ENCODE peak calls at places on chromosomes 3 and 15, in nine cellular contexts. K, U, T, Y, E, L, V, B and W are unnamed samples.

GRCh38 chr3:74559301-74559700 is 55.2 kb downstream of the CNTN3 start:
- DNase-seq in K (no peak), U (no peak), T (no peak), Y (no peak), E (no peak), L (no peak), V (no peak), B (no peak), W (no peak)

GRCh38 chr15:96625251-96625650 is 294.8 kb downstream of the NR2F2 start:
- DNase-seq in K (no peak), U (no peak), T (no peak), Y (peak; percentile 25), E (no peak), L (no peak), V (no peak), B (no peak), W (no peak)

GRCh38 chr15:60592386-60593339 is 113.7 kb upstream of the ICE2 start:
- DNase-seq in K (peak; percentile 88), U (peak; percentile 90), T (peak; percentile 63), Y (peak; percentile 29), E (peak; percentile 74), L (peak; percentile 68), V (peak; percentile 90), B (peak; percentile 76), W (no peak)

GRCh38 chr3:43968465-43968864 is 273.2 kb upstream of the TOPAZ1 start:
- DNase-seq in K (no peak), U (no peak), T (no peak), Y (no peak), E (no peak), L (no peak), V (no peak), B (no peak), W (no peak)

GRCh38 chr3:16765661-16766060 is 119.1 kb upstream of the PLCL2 start:
- DNase-seq in K (no peak), U (no peak), T (no peak), Y (no peak), E (no peak), L (no peak), V (no peak), B (no peak), W (no peak)

GRCh38 chr3:63141-63845 is 133.3 kb upstream of the CHL1 start:
- DNase-seq in K (no peak), U (no peak), T (peak; percentile 41), Y (no peak), E (no peak), L (no peak), V (no peak), B (no peak), W (no peak)

GRCh38 chr15:40217166-40217785 is 21.6 kb upstream of the PAK6 start:
- DNase-seq in K (peak; percentile 71), U (no peak), T (peak; percentile 65), Y (peak; percentile 64), E (peak; percentile 73), L (peak; percentile 83), V (peak; percentile 61), B (peak; percentile 67), W (peak; percentile 40)

GRCh38 chr15:54256190-54256589 is 277.9 kb downstream of the UNC13C start:
- DNase-seq in K (no peak), U (no peak), T (no peak), Y (no peak), E (no peak), L (no peak), V (no peak), B (no peak), W (no peak)

GRCh38 chr3:3662610-3663009 is 136.6 kb upstream of the LRRN1 start:
- DNase-seq in K (no peak), U (no peak), T (no peak), Y (no peak), E (no peak), L (no peak), V (no peak), B (no peak), W (no peak)

DNA sequence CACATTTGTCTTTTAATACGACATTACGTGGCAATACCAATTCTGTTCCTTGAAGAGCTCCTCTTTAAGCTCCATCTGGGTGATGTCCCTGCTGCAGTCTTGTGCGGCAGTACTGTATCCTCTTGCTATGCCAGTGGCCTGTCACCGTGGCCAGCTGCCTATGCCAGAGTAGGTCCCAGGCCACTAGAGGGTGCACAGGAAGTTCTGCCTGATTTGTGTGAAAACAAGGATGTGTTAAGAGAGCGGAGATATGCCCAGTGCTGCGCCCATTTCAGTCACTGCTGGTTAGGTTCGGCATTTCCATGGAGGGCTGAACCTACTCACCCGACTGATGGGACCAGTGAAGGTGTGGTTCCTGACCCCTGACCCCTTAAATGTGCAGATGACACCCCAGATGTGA is 25.2 kb downstream of the NIPA1 start:
- DNase-seq in K (no peak), U (peak; percentile 26), T (no peak), Y (no peak), E (no peak), L (peak; percentile 42), V (peak; percentile 44), B (peak; percentile 30), W (no peak)
- TF ChIP-seq CTCF in K (peak; percentile 32), U (peak; percentile 21), T (peak; percentile 16), Y (no peak), E (peak; percentile 8), L (peak; percentile 65), V (peak; percentile 39), B (peak; percentile 44), W (peak; percentile 24)

GRCh38 chr15:45225506-45226273 is 26.3 kb upstream of the SLC28A2 start:
- DNase-seq in K (no peak), U (no peak), T (no peak), Y (no peak), E (no peak), L (no peak), V (peak; percentile 59), B (no peak), W (no peak)
- TF ChIP-seq CTCF in K (no peak), U (no peak), T (no peak), Y (no peak), E (no peak), L (no peak), V (peak; percentile 44), B (no peak), W (no peak)

GRCh38 chr3:37556789-37557301 is 304.8 kb upstream of the CTDSPL start:
- DNase-seq in K (no peak), U (no peak), T (no peak), Y (no peak), E (no peak), L (no peak), V (no peak), B (no peak), W (no peak)

GRCh38 chr3:37559461-37559860 is 302.2 kb upstream of the CTDSPL start:
- DNase-seq in K (no peak), U (no peak), T (peak; percentile 37), Y (no peak), E (no peak), L (no peak), V (no peak), B (peak; percentile 29), W (no peak)

GRCh38 chr3:37558580-37558979 is 303.1 kb upstream of the CTDSPL start:
- DNase-seq in K (no peak), U (no peak), T (no peak), Y (no peak), E (no peak), L (no peak), V (no peak), B (no peak), W (no peak)

DNA sequence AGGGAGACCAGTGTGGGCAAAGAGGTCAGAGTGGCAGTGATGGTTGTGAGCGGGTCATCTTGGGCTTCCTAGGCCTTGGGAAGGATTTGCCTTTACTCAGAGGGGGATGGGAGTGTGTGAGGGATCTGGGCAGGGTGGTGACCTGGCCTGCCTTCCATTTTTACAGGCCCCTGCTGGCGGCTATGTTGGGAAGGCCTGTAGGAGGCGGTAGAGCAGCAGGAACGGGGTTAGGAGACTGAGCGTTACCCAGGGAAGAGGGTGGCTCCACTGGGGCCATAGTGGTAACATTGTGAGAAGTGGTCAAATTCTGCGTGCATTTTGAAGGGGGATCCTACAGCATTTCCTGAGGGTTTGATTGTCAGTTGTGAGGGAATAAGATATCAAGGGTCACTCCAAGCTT is 307.3 kb upstream of the CTDSPL start:
- DNase-seq in K (no peak), U (no peak), T (no peak), Y (no peak), E (no peak), L (no peak), V (peak; percentile 17), B (no peak), W (no peak)
- TF ChIP-seq CTCF in K (no peak), U (no peak), T (peak; percentile 11), Y (no peak), E (no peak), L (peak; percentile 7), V (peak; percentile 28), B (no peak), W (no peak)

DNA sequence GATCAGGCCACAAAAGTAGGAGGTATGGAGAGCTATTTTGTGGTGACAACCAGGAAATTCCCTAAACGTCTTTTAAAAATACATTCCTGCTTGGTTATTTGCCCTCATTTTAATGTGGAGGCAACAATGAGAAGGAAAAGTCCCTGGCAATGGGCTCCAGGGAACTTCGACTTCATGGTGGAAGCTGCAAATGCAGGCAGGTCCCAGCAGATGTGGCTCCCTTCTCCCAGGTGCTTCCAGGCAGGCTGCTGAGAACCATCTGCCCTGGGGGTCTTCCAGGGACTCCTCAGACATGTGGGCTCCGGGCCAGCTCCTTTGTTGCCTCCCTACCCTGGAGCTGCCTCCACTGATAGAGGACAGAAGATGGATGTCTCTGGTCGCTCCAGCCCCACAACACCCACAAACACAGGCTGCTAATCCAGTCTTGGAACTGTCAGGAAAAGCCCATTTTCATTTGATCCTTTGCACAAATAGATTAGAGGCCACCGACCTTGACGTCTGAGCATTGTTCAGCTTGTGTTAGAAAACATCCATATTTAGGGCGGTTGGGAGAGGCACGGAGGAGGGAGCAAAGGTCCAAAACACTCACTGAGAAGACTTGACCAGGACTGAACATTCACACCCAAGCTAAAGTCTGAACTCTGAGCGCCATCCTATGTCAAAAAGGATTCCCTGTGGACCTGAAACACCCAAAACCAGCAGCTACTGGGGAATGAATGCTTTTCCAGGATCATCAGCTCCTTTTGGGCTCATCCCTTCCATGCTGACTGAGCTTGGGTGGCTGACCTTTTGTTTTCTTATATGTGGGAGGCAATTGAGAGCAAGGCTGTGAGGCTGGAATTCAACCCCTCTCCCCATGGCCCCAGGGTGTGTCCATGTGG is 30.2 kb upstream of the SLCO2A1 start:
- DNase-seq in K (no peak), U (peak; percentile 15), T (peak; percentile 25), Y (no peak), E (peak; percentile 13), L (peak; percentile 49), V (no peak), B (peak; percentile 41), W (no peak)
- TF ChIP-seq CTCF in K (no peak), U (no peak), T (no peak), Y (peak; percentile 21), E (no peak), L (peak; percentile 30), V (no peak), B (no peak), W (no peak)

GRCh38 chr3:134367412-134367811 is 6.8 kb downstream of the AMOTL2 start:
- DNase-seq in K (no peak), U (no peak), T (no peak), Y (no peak), E (no peak), L (peak; percentile 18), V (no peak), B (peak; percentile 36), W (no peak)
- TF ChIP-seq CTCF in K (no peak), U (no peak), T (no peak), Y (peak; percentile 55), E (no peak), L (peak; percentile 39), V (peak; percentile 24), B (peak; percentile 23), W (no peak)